ENCODE peak calls at places on chromosomes 4 and X, in ten cellular contexts. D, P, H, L, M, Z, Q, O, F and I are unnamed samples.

GRCh38 chrX:77937291-77937690 is 26.8 kb downstream of the ATP7A start:
- DNase-seq in D (no peak), P (no peak), H (peak; percentile 55), L (no peak), M (no peak), Z (no peak), Q (no peak), O (no peak), F (no peak), I (no peak)

GRCh38 chr4:122884504-122884903 is 37.9 kb downstream of the NUDT6 start:
- DNase-seq in D (no peak), P (no peak), H (peak; percentile 36), L (no peak), M (no peak), Z (no peak), Q (no peak), O (no peak), F (no peak), I (no peak)

GRCh38 chr4:89218587-89218986 is 89.0 kb downstream of the GPRIN3 start:
- DNase-seq in D (no peak), P (no peak), H (no peak), L (no peak), M (no peak), Z (no peak), Q (no peak), O (no peak), F (no peak), I (no peak)

GRCh38 chr4:5365071-5366008 is 314.1 kb downstream of the STK32B start:
- DNase-seq in D (peak; percentile 36), P (no peak), H (no peak), L (no peak), M (no peak), Z (peak; percentile 11), Q (peak; percentile 89), O (no peak), F (no peak), I (peak; percentile 82)

GRCh38 chr4:19512086-19512485 is 739.6 kb upstream of the SLIT2 start:
- DNase-seq in D (no peak), P (no peak), H (no peak), L (no peak), M (no peak), Z (peak; percentile 62), Q (no peak), O (no peak), F (no peak), I (no peak)

GRCh38 chrX:1649623-1650022 is 34.8 kb downstream of the ASMT start:
- DNase-seq in D (no peak), P (no peak), H (no peak), L (no peak), M (no peak), Z (no peak), Q (no peak), O (no peak), F (no peak), I (no peak)

GRCh38 chr4:145909331-145909730 is 29.3 kb downstream of the ZNF827 start:
- DNase-seq in D (peak; percentile 87), P (no peak), H (no peak), L (peak; percentile 79), M (no peak), Z (peak; percentile 81), Q (no peak), O (peak; percentile 25), F (no peak), I (no peak)

GRCh38 chrX:16606142-16606720 is 43.7 kb upstream of the S100G start:
- DNase-seq in D (no peak), P (no peak), H (no peak), L (no peak), M (no peak), Z (no peak), Q (no peak), O (no peak), F (no peak), I (no peak)

GRCh38 chr4:21605006-21605405 is 343.6 kb downstream of the KCNIP4 start:
- DNase-seq in D (no peak), P (no peak), H (no peak), L (no peak), M (no peak), Z (no peak), Q (no peak), O (no peak), F (no peak), I (no peak)

GRCh38 chr4:26687728-26688127 is 103.8 kb downstream of the TBC1D19 start:
- DNase-seq in D (no peak), P (no peak), H (peak; percentile 85), L (no peak), M (no peak), Z (no peak), Q (peak; percentile 14), O (no peak), F (no peak), I (no peak)

GRCh38 chrX:445727-446126 is 59.0 kb upstream of the PPP2R3B start:
- DNase-seq in D (no peak), P (no peak), H (no peak), L (no peak), M (no peak), Z (no peak), Q (no peak), O (no peak), F (no peak), I (no peak)

GRCh38 chr4:8198906-8199593 is at the start of gene SH3TC1:
- DNase-seq in D (peak; percentile 90), P (peak; percentile 93), H (peak; percentile 73), L (peak; percentile 97), M (peak; percentile 89), Z (peak; percentile 95), Q (peak; percentile 67), O (peak; percentile 47), F (peak; percentile 40), I (peak; percentile 67)

GRCh38 chr4:108072300-108072699 is 82.6 kb downstream of the HADH start:
- DNase-seq in D (no peak), P (no peak), H (no peak), L (no peak), M (no peak), Z (peak; percentile 5), Q (no peak), O (no peak), F (no peak), I (no peak)

GRCh38 chrX:123060986-123061385 is 123.1 kb upstream of the GRIA3 start:
- DNase-seq in D (no peak), P (no peak), H (no peak), L (no peak), M (no peak), Z (no peak), Q (no peak), O (no peak), F (no peak), I (no peak)

GRCh38 chrX:130118941-130119640 is 8.8 kb upstream of the ELF4 start:
- DNase-seq in D (no peak), P (no peak), H (peak; percentile 58), L (no peak), M (no peak), Z (no peak), Q (no peak), O (no peak), F (no peak), I (peak; percentile 62)

GRCh38 chr4:676871-677235 is 2.5 kb downstream of the MYL5 start:
- DNase-seq in D (no peak), P (no peak), H (no peak), L (no peak), M (no peak), Z (no peak), Q (no peak), O (no peak), F (no peak), I (no peak)

GRCh38 chr4:148834804-148835598 is 392.8 kb upstream of the NR3C2 start:
- DNase-seq in D (peak; percentile 78), P (peak; percentile 19), H (peak; percentile 51), L (no peak), M (no peak), Z (no peak), Q (no peak), O (no peak), F (no peak), I (no peak)

GRCh38 chr4:124684301-124684700 is 28.2 kb downstream of the ANKRD50 start:
- DNase-seq in D (no peak), P (no peak), H (no peak), L (no peak), M (no peak), Z (no peak), Q (no peak), O (no peak), F (no peak), I (no peak)

GRCh38 chr4:19301527-19301926 is 950.2 kb upstream of the SLIT2 start:
- DNase-seq in D (no peak), P (no peak), H (no peak), L (no peak), M (no peak), Z (no peak), Q (no peak), O (no peak), F (no peak), I (no peak)

GRCh38 chrX:66232296-66232695 is 68.2 kb downstream of the HEPH start:
- DNase-seq in D (no peak), P (no peak), H (no peak), L (no peak), M (no peak), Z (no peak), Q (no peak), O (no peak), F (no peak), I (no peak)

GRCh38 chr4:105158837-105159236 is 12.2 kb downstream of the TET2 start:
- DNase-seq in D (peak; percentile 46), P (no peak), H (peak; percentile 28), L (no peak), M (no peak), Z (peak; percentile 56), Q (no peak), O (no peak), F (no peak), I (no peak)

GRCh38 chrX:14398725-14399124 is 130.6 kb upstream of the GLRA2 start:
- DNase-seq in D (no peak), P (no peak), H (peak; percentile 46), L (no peak), M (no peak), Z (no peak), Q (no peak), O (no peak), F (no peak), I (no peak)

GRCh38 chr4:176383273-176384077 is 63.7 kb downstream of the SPCS3 start:
- DNase-seq in D (no peak), P (no peak), H (peak; percentile 64), L (no peak), M (no peak), Z (no peak), Q (no peak), O (no peak), F (no peak), I (peak; percentile 47)

GRCh38 chr4:66911898-66912297 is 633.4 kb downstream of the CENPC start:
- DNase-seq in D (no peak), P (no peak), H (no peak), L (no peak), M (no peak), Z (no peak), Q (no peak), O (no peak), F (no peak), I (no peak)

GRCh38 chrX:48945517-48946348 is 11.7 kb downstream of the OTUD5 start:
- DNase-seq in D (peak; percentile 52), P (peak; percentile 47), H (peak; percentile 50), L (peak; percentile 88), M (no peak), Z (peak; percentile 45), Q (peak; percentile 5), O (no peak), F (no peak), I (no peak)

GRCh38 chrX:19789376-19789775 is 98.0 kb downstream of the SH3KBP1 start:
- DNase-seq in D (no peak), P (no peak), H (no peak), L (no peak), M (no peak), Z (no peak), Q (no peak), O (no peak), F (no peak), I (no peak)

GRCh38 chr4:173448557-173448918 is 49.6 kb upstream of the SCRG1 start:
- DNase-seq in D (no peak), P (no peak), H (peak; percentile 85), L (no peak), M (no peak), Z (no peak), Q (no peak), O (no peak), F (no peak), I (no peak)

GRCh38 chr4:182338059-182338458 is 94.9 kb downstream of the TENM3 start:
- DNase-seq in D (no peak), P (no peak), H (no peak), L (no peak), M (no peak), Z (no peak), Q (no peak), O (no peak), F (no peak), I (no peak)